ENCODE peak calls at places on chromosomes 13 and 19, in ten cellular contexts. One of them, this sample, is unnamed.

GRCh38 chr19:15995536-15995935 is 46.7 kb downstream of the OR10H4 start:
- DNase-seq in CD8-positive, alpha-beta T cell: no peak
- DNase-seq in choroid plexus epithelial cell: no peak
- DNase-seq in NB4: no peak
- DNase-seq in fibroblast of lung: no peak
- DNase-seq in ovary: no peak
- DNase-seq in tibial artery: peak; percentile 91
- DNase-seq in endodermal cell: no peak
- DNase-seq in transverse colon: no peak
- DNase-seq in BJ: no peak
- DNase-seq in this sample: no peak

GRCh38 chr13:59099182-59099950 is 1064.4 kb downstream of the DIAPH3 start:
- DNase-seq in CD8-positive, alpha-beta T cell: no peak
- DNase-seq in choroid plexus epithelial cell: peak; percentile 87
- DNase-seq in NB4: no peak
- DNase-seq in fibroblast of lung: peak; percentile 33
- DNase-seq in ovary: no peak
- DNase-seq in tibial artery: no peak
- DNase-seq in endodermal cell: no peak
- DNase-seq in transverse colon: no peak
- DNase-seq in BJ: no peak
- DNase-seq in this sample: no peak

GRCh38 chr13:98103942-98104880 is 38.7 kb upstream of the FARP1 start:
- DNase-seq in CD8-positive, alpha-beta T cell: no peak
- DNase-seq in choroid plexus epithelial cell: peak; percentile 39
- DNase-seq in NB4: no peak
- DNase-seq in fibroblast of lung: peak; percentile 23
- DNase-seq in ovary: no peak
- DNase-seq in tibial artery: no peak
- DNase-seq in endodermal cell: no peak
- DNase-seq in transverse colon: no peak
- DNase-seq in BJ: no peak
- DNase-seq in this sample: no peak

GRCh38 chr13:94050039-94050438 is 429.4 kb downstream of the DCT start:
- DNase-seq in CD8-positive, alpha-beta T cell: no peak
- DNase-seq in choroid plexus epithelial cell: no peak
- DNase-seq in NB4: no peak
- DNase-seq in fibroblast of lung: no peak
- DNase-seq in ovary: no peak
- DNase-seq in tibial artery: no peak
- DNase-seq in endodermal cell: no peak
- DNase-seq in transverse colon: no peak
- DNase-seq in BJ: no peak
- DNase-seq in this sample: no peak

GRCh38 chr13:44853641-44854040 is 135.6 kb downstream of the NUFIP1 start:
- DNase-seq in CD8-positive, alpha-beta T cell: no peak
- DNase-seq in choroid plexus epithelial cell: no peak
- DNase-seq in NB4: no peak
- DNase-seq in fibroblast of lung: no peak
- DNase-seq in ovary: no peak
- DNase-seq in tibial artery: no peak
- DNase-seq in endodermal cell: no peak
- DNase-seq in transverse colon: peak; percentile 69
- DNase-seq in BJ: no peak
- DNase-seq in this sample: no peak

GRCh38 chr13:77724092-77724491 is 26.6 kb downstream of the SLAIN1 start:
- DNase-seq in CD8-positive, alpha-beta T cell: no peak
- DNase-seq in choroid plexus epithelial cell: no peak
- DNase-seq in NB4: no peak
- DNase-seq in fibroblast of lung: no peak
- DNase-seq in ovary: no peak
- DNase-seq in tibial artery: no peak
- DNase-seq in endodermal cell: no peak
- DNase-seq in transverse colon: no peak
- DNase-seq in BJ: no peak
- DNase-seq in this sample: no peak

GRCh38 chr19:18503971-18504885 is 17.6 kb downstream of the ELL start:
- DNase-seq in CD8-positive, alpha-beta T cell: no peak
- DNase-seq in choroid plexus epithelial cell: no peak
- DNase-seq in NB4: no peak
- DNase-seq in fibroblast of lung: no peak
- DNase-seq in ovary: no peak
- DNase-seq in tibial artery: no peak
- DNase-seq in endodermal cell: peak; percentile 82
- DNase-seq in transverse colon: peak; percentile 77
- DNase-seq in BJ: no peak
- DNase-seq in this sample: no peak

GRCh38 chr13:27599845-27600553 is 20.3 kb downstream of the LNX2 start:
- DNase-seq in CD8-positive, alpha-beta T cell: no peak
- DNase-seq in choroid plexus epithelial cell: peak; percentile 84
- DNase-seq in NB4: no peak
- DNase-seq in fibroblast of lung: peak; percentile 67
- DNase-seq in ovary: no peak
- DNase-seq in tibial artery: no peak
- DNase-seq in endodermal cell: no peak
- DNase-seq in transverse colon: no peak
- DNase-seq in BJ: no peak
- DNase-seq in this sample: no peak

DNA sequence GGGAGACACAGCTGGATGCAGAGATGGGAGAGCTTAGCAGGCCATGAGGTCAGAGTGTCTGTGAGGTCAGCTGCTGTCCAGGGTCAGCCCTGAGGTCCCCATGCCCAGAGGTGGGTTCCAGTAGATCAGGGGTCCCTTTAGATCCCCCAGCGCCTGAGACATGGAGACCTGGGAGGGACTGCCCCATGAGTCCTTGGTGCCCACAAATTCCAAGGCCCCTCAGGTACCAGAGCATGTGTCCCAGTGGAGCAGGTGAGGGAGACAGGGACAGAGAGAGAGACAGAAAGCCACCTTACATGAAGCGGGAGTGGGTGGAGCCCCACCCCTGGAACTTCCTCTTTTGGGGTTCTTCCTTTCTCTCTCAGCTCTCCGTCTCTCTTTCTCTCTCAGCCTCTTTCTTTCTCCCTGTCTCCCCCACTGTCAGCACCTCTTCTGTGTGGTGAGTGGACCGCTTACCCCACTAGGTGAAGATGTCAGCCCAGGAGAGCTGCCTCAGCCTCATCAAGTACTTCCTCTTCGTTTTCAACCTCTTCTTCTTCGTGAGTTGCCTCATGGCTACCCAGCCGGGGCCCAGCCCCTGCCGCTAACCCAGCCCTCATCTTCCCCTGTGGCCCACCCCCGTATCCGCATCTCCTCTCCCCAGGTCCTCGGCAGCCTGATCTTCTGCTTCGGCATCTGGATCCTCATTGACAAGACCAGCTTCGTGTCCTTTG is at the start of gene CD37:
- DNase-seq in CD8-positive, alpha-beta T cell: peak; percentile 24
- DNase-seq in choroid plexus epithelial cell: no peak
- DNase-seq in NB4: peak; percentile 59
- DNase-seq in fibroblast of lung: no peak
- DNase-seq in ovary: no peak
- DNase-seq in tibial artery: peak; percentile 66
- DNase-seq in endodermal cell: peak; percentile 44
- DNase-seq in transverse colon: peak; percentile 37
- DNase-seq in BJ: no peak
- DNase-seq in this sample: no peak
- H3K4me3 ChIP-seq in CD8-positive, alpha-beta T cell: peak within 1 kb of the TSS; percentile 71
- H3K4me3 ChIP-seq in choroid plexus epithelial cell: no peak within 1 kb of the TSS
- H3K4me3 ChIP-seq in NB4: peak within 1 kb of the TSS; percentile 38
- H3K4me3 ChIP-seq in fibroblast of lung: no peak within 1 kb of the TSS
- H3K4me3 ChIP-seq in ovary: no peak within 1 kb of the TSS
- H3K4me3 ChIP-seq in tibial artery: peak within 1 kb of the TSS; percentile 28
- H3K4me3 ChIP-seq in endodermal cell: no peak within 1 kb of the TSS
- H3K4me3 ChIP-seq in transverse colon: peak within 1 kb of the TSS; percentile 21
- H3K4me3 ChIP-seq in BJ: no peak within 1 kb of the TSS
- H3K4me3 ChIP-seq in this sample: peak within 1 kb of the TSS; percentile 39

GRCh38 chr19:55382522-55383054 is 1.5 kb downstream of the TMEM238 start:
- DNase-seq in CD8-positive, alpha-beta T cell: no peak
- DNase-seq in choroid plexus epithelial cell: no peak
- DNase-seq in NB4: no peak
- DNase-seq in fibroblast of lung: no peak
- DNase-seq in ovary: no peak
- DNase-seq in tibial artery: no peak
- DNase-seq in endodermal cell: no peak
- DNase-seq in transverse colon: no peak
- DNase-seq in BJ: no peak
- DNase-seq in this sample: no peak

GRCh38 chr19:55383279-55383788 is 758 bp downstream of the TMEM238 start:
- DNase-seq in CD8-positive, alpha-beta T cell: no peak
- DNase-seq in choroid plexus epithelial cell: no peak
- DNase-seq in NB4: no peak
- DNase-seq in fibroblast of lung: no peak
- DNase-seq in ovary: no peak
- DNase-seq in tibial artery: no peak
- DNase-seq in endodermal cell: peak; percentile 74
- DNase-seq in transverse colon: peak; percentile 30
- DNase-seq in BJ: no peak
- DNase-seq in this sample: no peak

GRCh38 chr19:55384576-55385235 is 614 bp upstream of the TMEM238 start:
- DNase-seq in CD8-positive, alpha-beta T cell: no peak
- DNase-seq in choroid plexus epithelial cell: no peak
- DNase-seq in NB4: peak; percentile 52
- DNase-seq in fibroblast of lung: no peak
- DNase-seq in ovary: peak; percentile 63
- DNase-seq in tibial artery: no peak
- DNase-seq in endodermal cell: peak; percentile 69
- DNase-seq in transverse colon: peak; percentile 42
- DNase-seq in BJ: no peak
- DNase-seq in this sample: no peak

GRCh38 chr19:55385236-55385748 is 440 bp upstream of the RPL28 start:
- DNase-seq in CD8-positive, alpha-beta T cell: peak; percentile 90
- DNase-seq in choroid plexus epithelial cell: peak; percentile 98
- DNase-seq in NB4: peak; percentile 91
- DNase-seq in fibroblast of lung: peak; percentile 96
- DNase-seq in ovary: peak; percentile 97
- DNase-seq in tibial artery: peak; percentile 99
- DNase-seq in endodermal cell: peak; percentile 99
- DNase-seq in transverse colon: peak; percentile 96
- DNase-seq in BJ: peak; percentile 80
- DNase-seq in this sample: peak; percentile 89

GRCh38 chr19:55383789-55384575 is at the start of gene TMEM238:
- DNase-seq in CD8-positive, alpha-beta T cell: no peak
- DNase-seq in choroid plexus epithelial cell: peak; percentile 80
- DNase-seq in NB4: peak; percentile 76
- DNase-seq in fibroblast of lung: peak; percentile 69
- DNase-seq in ovary: peak; percentile 76
- DNase-seq in tibial artery: no peak
- DNase-seq in endodermal cell: peak; percentile 85
- DNase-seq in transverse colon: peak; percentile 84
- DNase-seq in BJ: no peak
- DNase-seq in this sample: no peak
- TF ChIP-seq CTCF in CD8-positive, alpha-beta T cell: no peak
- TF ChIP-seq CTCF in choroid plexus epithelial cell: no peak
- TF ChIP-seq CTCF in NB4: no peak
- TF ChIP-seq CTCF in fibroblast of lung: no peak
- TF ChIP-seq CTCF in ovary: peak; percentile 20
- TF ChIP-seq CTCF in tibial artery: no peak
- TF ChIP-seq CTCF in endodermal cell: no peak
- TF ChIP-seq CTCF in transverse colon: peak; percentile 25
- TF ChIP-seq CTCF in BJ: no peak
- TF ChIP-seq CTCF in this sample: peak; percentile 17

GRCh38 chr19:30349131-30349730 is 23.0 kb upstream of the ZNF536 start:
- DNase-seq in CD8-positive, alpha-beta T cell: no peak
- DNase-seq in choroid plexus epithelial cell: no peak
- DNase-seq in NB4: no peak
- DNase-seq in fibroblast of lung: no peak
- DNase-seq in ovary: no peak
- DNase-seq in tibial artery: no peak
- DNase-seq in endodermal cell: peak; percentile 78
- DNase-seq in transverse colon: no peak
- DNase-seq in BJ: no peak
- DNase-seq in this sample: no peak

GRCh38 chr19:30355586-30355985 is 16.6 kb upstream of the ZNF536 start:
- DNase-seq in CD8-positive, alpha-beta T cell: no peak
- DNase-seq in choroid plexus epithelial cell: no peak
- DNase-seq in NB4: no peak
- DNase-seq in fibroblast of lung: no peak
- DNase-seq in ovary: no peak
- DNase-seq in tibial artery: no peak
- DNase-seq in endodermal cell: no peak
- DNase-seq in transverse colon: no peak
- DNase-seq in BJ: no peak
- DNase-seq in this sample: peak; percentile 13

GRCh38 chr19:30356951-30357579 is 15.1 kb upstream of the ZNF536 start:
- DNase-seq in CD8-positive, alpha-beta T cell: no peak
- DNase-seq in choroid plexus epithelial cell: no peak
- DNase-seq in NB4: no peak
- DNase-seq in fibroblast of lung: no peak
- DNase-seq in ovary: no peak
- DNase-seq in tibial artery: no peak
- DNase-seq in endodermal cell: no peak
- DNase-seq in transverse colon: no peak
- DNase-seq in BJ: no peak
- DNase-seq in this sample: peak; percentile 34

GRCh38 chr19:30350995-30351394 is 21.2 kb upstream of the ZNF536 start:
- DNase-seq in CD8-positive, alpha-beta T cell: no peak
- DNase-seq in choroid plexus epithelial cell: no peak
- DNase-seq in NB4: no peak
- DNase-seq in fibroblast of lung: no peak
- DNase-seq in ovary: no peak
- DNase-seq in tibial artery: no peak
- DNase-seq in endodermal cell: no peak
- DNase-seq in transverse colon: no peak
- DNase-seq in BJ: no peak
- DNase-seq in this sample: no peak

DNA sequence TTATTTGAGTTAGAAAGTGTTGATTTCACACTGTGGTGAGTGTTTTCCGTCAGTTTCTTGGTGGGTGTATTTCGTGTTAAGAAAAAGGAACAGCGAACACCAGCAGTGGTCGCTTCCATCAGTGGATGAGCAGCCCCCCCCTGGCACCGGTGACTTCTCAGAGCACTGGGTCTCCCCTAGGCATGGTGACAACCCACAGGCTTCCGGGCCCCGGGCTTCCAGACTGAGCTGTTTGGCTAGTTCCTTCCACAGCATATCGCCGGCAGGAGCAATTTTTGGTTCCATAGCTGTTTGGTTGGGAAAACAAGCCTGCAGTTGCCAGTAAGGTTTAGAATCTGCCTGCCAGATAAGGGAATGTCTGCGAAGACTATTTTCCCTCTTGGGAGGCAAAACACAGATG is 18.8 kb upstream of the ZNF536 start:
- DNase-seq in CD8-positive, alpha-beta T cell: no peak
- DNase-seq in choroid plexus epithelial cell: no peak
- DNase-seq in NB4: no peak
- DNase-seq in fibroblast of lung: no peak
- DNase-seq in ovary: no peak
- DNase-seq in tibial artery: no peak
- DNase-seq in endodermal cell: no peak
- DNase-seq in transverse colon: no peak
- DNase-seq in BJ: no peak
- DNase-seq in this sample: no peak
- H3K4me3 ChIP-seq in CD8-positive, alpha-beta T cell: no peak overlapping the region
- H3K4me3 ChIP-seq in choroid plexus epithelial cell: no peak overlapping the region
- H3K4me3 ChIP-seq in NB4: no peak overlapping the region
- H3K4me3 ChIP-seq in fibroblast of lung: no peak overlapping the region
- H3K4me3 ChIP-seq in ovary: no peak overlapping the region
- H3K4me3 ChIP-seq in tibial artery: no peak overlapping the region
- H3K4me3 ChIP-seq in endodermal cell: no peak overlapping the region
- H3K4me3 ChIP-seq in transverse colon: no peak overlapping the region
- H3K4me3 ChIP-seq in BJ: no peak overlapping the region
- H3K4me3 ChIP-seq in this sample: no peak overlapping the region

GRCh38 chr19:40269216-40269940 is 15.8 kb downstream of the AKT2 start:
- DNase-seq in CD8-positive, alpha-beta T cell: no peak
- DNase-seq in choroid plexus epithelial cell: no peak
- DNase-seq in NB4: no peak
- DNase-seq in fibroblast of lung: no peak
- DNase-seq in ovary: no peak
- DNase-seq in tibial artery: no peak
- DNase-seq in endodermal cell: no peak
- DNase-seq in transverse colon: no peak
- DNase-seq in BJ: no peak
- DNase-seq in this sample: no peak

GRCh38 chr19:40271706-40272105 is 13.4 kb downstream of the AKT2 start:
- DNase-seq in CD8-positive, alpha-beta T cell: no peak
- DNase-seq in choroid plexus epithelial cell: peak; percentile 37
- DNase-seq in NB4: no peak
- DNase-seq in fibroblast of lung: no peak
- DNase-seq in ovary: no peak
- DNase-seq in tibial artery: no peak
- DNase-seq in endodermal cell: no peak
- DNase-seq in transverse colon: no peak
- DNase-seq in BJ: no peak
- DNase-seq in this sample: no peak

GRCh38 chr19:40267601-40267997 is 17.5 kb downstream of the AKT2 start:
- DNase-seq in CD8-positive, alpha-beta T cell: no peak
- DNase-seq in choroid plexus epithelial cell: no peak
- DNase-seq in NB4: no peak
- DNase-seq in fibroblast of lung: no peak
- DNase-seq in ovary: no peak
- DNase-seq in tibial artery: no peak
- DNase-seq in endodermal cell: no peak
- DNase-seq in transverse colon: no peak
- DNase-seq in BJ: no peak
- DNase-seq in this sample: no peak

GRCh38 chr19:40272261-40272660 is 12.9 kb downstream of the AKT2 start:
- DNase-seq in CD8-positive, alpha-beta T cell: no peak
- DNase-seq in choroid plexus epithelial cell: no peak
- DNase-seq in NB4: no peak
- DNase-seq in fibroblast of lung: no peak
- DNase-seq in ovary: no peak
- DNase-seq in tibial artery: no peak
- DNase-seq in endodermal cell: no peak
- DNase-seq in transverse colon: no peak
- DNase-seq in BJ: no peak
- DNase-seq in this sample: no peak

GRCh38 chr19:40270362-40271089 is 14.6 kb downstream of the AKT2 start:
- DNase-seq in CD8-positive, alpha-beta T cell: no peak
- DNase-seq in choroid plexus epithelial cell: no peak
- DNase-seq in NB4: no peak
- DNase-seq in fibroblast of lung: no peak
- DNase-seq in ovary: no peak
- DNase-seq in tibial artery: no peak
- DNase-seq in endodermal cell: peak; percentile 73
- DNase-seq in transverse colon: no peak
- DNase-seq in BJ: no peak
- DNase-seq in this sample: no peak
- TF ChIP-seq CTCF in CD8-positive, alpha-beta T cell: no peak
- TF ChIP-seq CTCF in choroid plexus epithelial cell: no peak
- TF ChIP-seq CTCF in NB4: no peak
- TF ChIP-seq CTCF in fibroblast of lung: no peak
- TF ChIP-seq CTCF in ovary: no peak
- TF ChIP-seq CTCF in tibial artery: no peak
- TF ChIP-seq CTCF in endodermal cell: peak; percentile 54
- TF ChIP-seq CTCF in transverse colon: no peak
- TF ChIP-seq CTCF in BJ: no peak
- TF ChIP-seq CTCF in this sample: no peak

This sample was measured in ascending aorta.